ENCODE peak calls at places on chromosome 10, in seven cellular contexts. One of them, this sample, is unnamed.

GRCh38 chr10:17068953-17069352 is 60.7 kb downstream of the CUBN start:
- DNase-seq in right cardiac atrium: no peak
- DNase-seq in spleen: no peak
- DNase-seq in AG10803: no peak
- DNase-seq in cardiac muscle cell: no peak
- DNase-seq in ovary: no peak
- DNase-seq in fibroblast of mammary gland: no peak
- DNase-seq in this sample: no peak

GRCh38 chr10:126905776-126906703 is 812 bp downstream of the DOCK1 start:
- DNase-seq in spleen: peak; percentile 70
- DNase-seq in ovary: peak; percentile 67
- DNase-seq in fibroblast of mammary gland: no peak
- DNase-seq in AG10803: peak; percentile 40
- DNase-seq in right cardiac atrium: peak; percentile 72
- DNase-seq in cardiac muscle cell: peak; percentile 43
- DNase-seq in this sample: no peak

GRCh38 chr10:74008212-74008731 is 10.4 kb downstream of the VCL start:
- DNase-seq in AG10803: peak; percentile 88
- DNase-seq in cardiac muscle cell: peak; percentile 78
- DNase-seq in right cardiac atrium: no peak
- DNase-seq in spleen: no peak
- DNase-seq in fibroblast of mammary gland: peak; percentile 79
- DNase-seq in ovary: no peak
- DNase-seq in this sample: no peak

GRCh38 chr10:113297226-113297625 is 255.6 kb upstream of the HABP2 start:
- DNase-seq in fibroblast of mammary gland: no peak
- DNase-seq in spleen: no peak
- DNase-seq in AG10803: peak; percentile 87
- DNase-seq in right cardiac atrium: no peak
- DNase-seq in ovary: no peak
- DNase-seq in cardiac muscle cell: peak; percentile 16
- DNase-seq in this sample: no peak

GRCh38 chr10:73920084-73920483 is 9.2 kb downstream of the PLAU start:
- DNase-seq in fibroblast of mammary gland: peak; percentile 42
- DNase-seq in cardiac muscle cell: peak; percentile 31
- DNase-seq in right cardiac atrium: peak; percentile 70
- DNase-seq in ovary: peak; percentile 65
- DNase-seq in AG10803: peak; percentile 66
- DNase-seq in spleen: no peak
- DNase-seq in this sample: peak; percentile 90

GRCh38 chr10:111108441-111108840 is 31.6 kb downstream of the ADRA2A start:
- DNase-seq in ovary: no peak
- DNase-seq in AG10803: no peak
- DNase-seq in spleen: no peak
- DNase-seq in right cardiac atrium: no peak
- DNase-seq in cardiac muscle cell: no peak
- DNase-seq in fibroblast of mammary gland: no peak
- DNase-seq in this sample: no peak

GRCh38 chr10:21820952-21821351 is 182.6 kb downstream of the DNAJC1 start:
- DNase-seq in cardiac muscle cell: no peak
- DNase-seq in ovary: no peak
- DNase-seq in AG10803: no peak
- DNase-seq in right cardiac atrium: no peak
- DNase-seq in spleen: no peak
- DNase-seq in fibroblast of mammary gland: no peak
- DNase-seq in this sample: no peak

GRCh38 chr10:78424721-78425120 is 391.1 kb downstream of the RPS24 start:
- DNase-seq in spleen: no peak
- DNase-seq in AG10803: no peak
- DNase-seq in right cardiac atrium: no peak
- DNase-seq in fibroblast of mammary gland: peak; percentile 12
- DNase-seq in ovary: no peak
- DNase-seq in cardiac muscle cell: peak; percentile 48
- DNase-seq in this sample: no peak

GRCh38 chr10:48399056-48399541 is 92.6 kb downstream of the MAPK8 start:
- DNase-seq in ovary: no peak
- DNase-seq in right cardiac atrium: no peak
- DNase-seq in AG10803: no peak
- DNase-seq in cardiac muscle cell: no peak
- DNase-seq in spleen: no peak
- DNase-seq in fibroblast of mammary gland: peak; percentile 5
- DNase-seq in this sample: no peak

GRCh38 chr10:28738200-28738599 is 60.9 kb downstream of the BAMBI start:
- DNase-seq in spleen: no peak
- DNase-seq in cardiac muscle cell: no peak
- DNase-seq in AG10803: no peak
- DNase-seq in ovary: no peak
- DNase-seq in fibroblast of mammary gland: peak; percentile 12
- DNase-seq in right cardiac atrium: no peak
- DNase-seq in this sample: no peak

GRCh38 chr10:33612551-33612950 is 278.1 kb upstream of the NRP1 start:
- DNase-seq in ovary: no peak
- DNase-seq in AG10803: peak; percentile 87
- DNase-seq in right cardiac atrium: no peak
- DNase-seq in fibroblast of mammary gland: peak; percentile 90
- DNase-seq in cardiac muscle cell: peak; percentile 81
- DNase-seq in spleen: no peak
- DNase-seq in this sample: no peak

GRCh38 chr10:27235706-27236105 is 4.9 kb downstream of the ACBD5 start:
- DNase-seq in right cardiac atrium: no peak
- DNase-seq in ovary: no peak
- DNase-seq in cardiac muscle cell: no peak
- DNase-seq in AG10803: no peak
- DNase-seq in spleen: no peak
- DNase-seq in fibroblast of mammary gland: no peak
- DNase-seq in this sample: no peak

GRCh38 chr10:107502263-107502979 is 337.9 kb upstream of the SORCS1 start:
- DNase-seq in spleen: no peak
- DNase-seq in fibroblast of mammary gland: no peak
- DNase-seq in ovary: no peak
- DNase-seq in cardiac muscle cell: no peak
- DNase-seq in right cardiac atrium: no peak
- DNase-seq in AG10803: no peak
- DNase-seq in this sample: no peak

GRCh38 chr10:88932539-88933256 is 19.9 kb downstream of the ACTA2 start:
- DNase-seq in fibroblast of mammary gland: peak; percentile 84
- DNase-seq in right cardiac atrium: peak; percentile 66
- DNase-seq in cardiac muscle cell: peak; percentile 89
- DNase-seq in ovary: no peak
- DNase-seq in AG10803: peak; percentile 86
- DNase-seq in spleen: no peak
- DNase-seq in this sample: peak; percentile 61

GRCh38 chr10:119349341-119349740 is 142.0 kb downstream of the GRK5 start:
- DNase-seq in ovary: peak; percentile 60
- DNase-seq in right cardiac atrium: peak; percentile 69
- DNase-seq in fibroblast of mammary gland: no peak
- DNase-seq in cardiac muscle cell: no peak
- DNase-seq in AG10803: no peak
- DNase-seq in spleen: no peak
- DNase-seq in this sample: no peak

GRCh38 chr10:6778992-6779701 is 199.1 kb upstream of the PRKCQ start:
- DNase-seq in spleen: no peak
- DNase-seq in fibroblast of mammary gland: peak; percentile 99
- DNase-seq in ovary: no peak
- DNase-seq in AG10803: peak; percentile 95
- DNase-seq in cardiac muscle cell: peak; percentile 93
- DNase-seq in right cardiac atrium: no peak
- DNase-seq in this sample: no peak

GRCh38 chr10:128070161-128070560 is 56.1 kb downstream of the MKI67 start:
- DNase-seq in ovary: no peak
- DNase-seq in right cardiac atrium: no peak
- DNase-seq in AG10803: no peak
- DNase-seq in fibroblast of mammary gland: no peak
- DNase-seq in cardiac muscle cell: no peak
- DNase-seq in spleen: peak; percentile 69
- DNase-seq in this sample: no peak

GRCh38 chr10:113625461-113626186 is 38.2 kb downstream of the NRAP start:
- DNase-seq in fibroblast of mammary gland: no peak
- DNase-seq in AG10803: no peak
- DNase-seq in ovary: no peak
- DNase-seq in cardiac muscle cell: no peak
- DNase-seq in spleen: no peak
- DNase-seq in right cardiac atrium: no peak
- DNase-seq in this sample: no peak

GRCh38 chr10:45419673-45420020 is 45.6 kb downstream of the ALOX5 start:
- DNase-seq in fibroblast of mammary gland: no peak
- DNase-seq in AG10803: no peak
- DNase-seq in ovary: no peak
- DNase-seq in right cardiac atrium: peak; percentile 71
- DNase-seq in cardiac muscle cell: no peak
- DNase-seq in spleen: no peak
- DNase-seq in this sample: no peak

GRCh38 chr10:96918214-96919002 is 86.3 kb downstream of the LCOR start:
- DNase-seq in spleen: no peak
- DNase-seq in ovary: no peak
- DNase-seq in right cardiac atrium: no peak
- DNase-seq in cardiac muscle cell: no peak
- DNase-seq in fibroblast of mammary gland: no peak
- DNase-seq in AG10803: no peak
- DNase-seq in this sample: no peak

GRCh38 chr10:11149499-11149898 is 131.8 kb downstream of the CELF2 start:
- DNase-seq in fibroblast of mammary gland: no peak
- DNase-seq in cardiac muscle cell: no peak
- DNase-seq in right cardiac atrium: peak; percentile 56
- DNase-seq in ovary: no peak
- DNase-seq in AG10803: no peak
- DNase-seq in spleen: no peak
- DNase-seq in this sample: no peak

GRCh38 chr10:117553815-117554172 is 11.2 kb downstream of the EMX2 start:
- DNase-seq in right cardiac atrium: no peak
- DNase-seq in cardiac muscle cell: no peak
- DNase-seq in spleen: peak; percentile 46
- DNase-seq in AG10803: no peak
- DNase-seq in ovary: no peak
- DNase-seq in fibroblast of mammary gland: no peak
- DNase-seq in this sample: no peak
- H3K4me3 ChIP-seq in right cardiac atrium: no peak overlapping the region
- H3K4me3 ChIP-seq in cardiac muscle cell: no peak overlapping the region
- H3K4me3 ChIP-seq in spleen: no peak overlapping the region
- H3K4me3 ChIP-seq in AG10803: peak overlapping the region; percentile 59
- H3K4me3 ChIP-seq in ovary: peak overlapping the region; percentile 37
- H3K4me3 ChIP-seq in fibroblast of mammary gland: no peak overlapping the region
- H3K4me3 ChIP-seq in this sample: no peak overlapping the region

DNA sequence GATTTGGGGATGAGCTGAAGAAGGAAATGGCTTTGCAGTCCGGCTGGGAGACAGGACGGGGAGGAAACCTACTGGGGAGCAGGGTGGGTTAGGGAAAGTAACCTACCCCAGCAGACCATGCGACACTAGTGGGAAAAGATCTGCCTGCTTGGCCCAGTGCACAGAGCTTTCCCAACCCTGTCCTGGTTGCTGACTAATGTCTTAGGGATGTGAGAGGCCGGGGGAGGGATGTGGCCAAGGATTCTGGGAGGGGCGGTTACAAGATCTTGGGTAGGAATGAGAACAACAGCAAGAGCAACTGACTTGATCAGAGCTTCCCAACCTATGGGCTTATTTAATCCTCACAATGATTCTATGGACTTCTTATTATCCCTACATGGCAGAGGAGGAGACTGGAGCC is 24.0 kb upstream of the EIF5AL1 start:
- DNase-seq in AG10803: peak; percentile 94
- DNase-seq in right cardiac atrium: peak; percentile 90
- DNase-seq in spleen: no peak
- DNase-seq in ovary: peak; percentile 78
- DNase-seq in fibroblast of mammary gland: peak; percentile 90
- DNase-seq in cardiac muscle cell: peak; percentile 95
- DNase-seq in this sample: no peak
- H3K4me3 ChIP-seq in AG10803: no peak overlapping the region
- H3K4me3 ChIP-seq in right cardiac atrium: no peak overlapping the region
- H3K4me3 ChIP-seq in spleen: no peak overlapping the region
- H3K4me3 ChIP-seq in ovary: no peak overlapping the region
- H3K4me3 ChIP-seq in fibroblast of mammary gland: no peak overlapping the region
- H3K4me3 ChIP-seq in cardiac muscle cell: no peak overlapping the region
- H3K4me3 ChIP-seq in this sample: no peak overlapping the region

GRCh38 chr10:103693812-103694205 is 161.6 kb downstream of the SH3PXD2A start:
- DNase-seq in fibroblast of mammary gland: no peak
- DNase-seq in AG10803: no peak
- DNase-seq in spleen: no peak
- DNase-seq in ovary: no peak
- DNase-seq in cardiac muscle cell: no peak
- DNase-seq in right cardiac atrium: peak; percentile 29
- DNase-seq in this sample: no peak
- H3K4me3 ChIP-seq in fibroblast of mammary gland: no peak overlapping the region
- H3K4me3 ChIP-seq in AG10803: no peak overlapping the region
- H3K4me3 ChIP-seq in spleen: no peak overlapping the region
- H3K4me3 ChIP-seq in ovary: peak overlapping the region; percentile 33
- H3K4me3 ChIP-seq in cardiac muscle cell: no peak overlapping the region
- H3K4me3 ChIP-seq in right cardiac atrium: no peak overlapping the region
- H3K4me3 ChIP-seq in this sample: no peak overlapping the region

DNA sequence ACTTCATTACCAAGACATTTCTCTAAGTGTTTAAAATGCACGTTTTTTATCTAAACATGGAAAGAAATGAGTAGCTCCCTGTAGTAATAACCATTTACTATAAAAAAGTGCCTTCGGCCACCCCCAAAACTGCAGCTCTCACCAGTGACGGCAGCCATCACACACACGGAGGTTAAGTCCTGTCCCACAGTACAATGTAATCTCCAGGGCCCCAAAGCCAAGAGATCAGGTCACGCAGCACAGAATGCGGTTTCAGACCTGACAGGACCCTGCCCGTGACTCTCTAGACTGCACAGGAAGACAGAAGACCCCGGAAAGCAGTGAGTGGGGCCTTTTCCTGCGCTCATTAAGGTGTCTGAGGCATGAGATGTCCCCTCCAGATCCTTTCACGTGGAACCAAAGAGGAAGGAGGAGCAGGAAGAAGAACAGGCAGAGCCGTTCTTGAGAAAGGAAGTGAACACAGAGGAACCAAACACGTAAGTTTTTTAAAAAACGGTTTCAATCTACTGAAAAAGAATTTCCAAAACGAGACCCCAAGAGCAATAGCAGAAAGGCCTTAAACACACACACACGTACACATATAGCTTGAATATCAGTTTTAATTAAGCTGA is 125.7 kb downstream of the ZMYND11 start:
- DNase-seq in right cardiac atrium: no peak
- DNase-seq in cardiac muscle cell: no peak
- DNase-seq in fibroblast of mammary gland: no peak
- DNase-seq in ovary: no peak
- DNase-seq in AG10803: no peak
- DNase-seq in spleen: no peak
- DNase-seq in this sample: no peak
- H3K4me3 ChIP-seq in right cardiac atrium: no peak overlapping the region
- H3K4me3 ChIP-seq in cardiac muscle cell: no peak overlapping the region
- H3K4me3 ChIP-seq in fibroblast of mammary gland: no peak overlapping the region
- H3K4me3 ChIP-seq in ovary: no peak overlapping the region
- H3K4me3 ChIP-seq in AG10803: no peak overlapping the region
- H3K4me3 ChIP-seq in spleen: no peak overlapping the region
- H3K4me3 ChIP-seq in this sample: no peak overlapping the region

GRCh38 chr10:81096558-81096957 is 558.9 kb downstream of the SH2D4B start:
- DNase-seq in spleen: no peak
- DNase-seq in cardiac muscle cell: no peak
- DNase-seq in fibroblast of mammary gland: no peak
- DNase-seq in ovary: no peak
- DNase-seq in AG10803: no peak
- DNase-seq in right cardiac atrium: no peak
- DNase-seq in this sample: no peak
- H3K4me3 ChIP-seq in spleen: no peak overlapping the region
- H3K4me3 ChIP-seq in cardiac muscle cell: no peak overlapping the region
- H3K4me3 ChIP-seq in fibroblast of mammary gland: no peak overlapping the region
- H3K4me3 ChIP-seq in ovary: no peak overlapping the region
- H3K4me3 ChIP-seq in AG10803: no peak overlapping the region
- H3K4me3 ChIP-seq in right cardiac atrium: no peak overlapping the region
- H3K4me3 ChIP-seq in this sample: no peak overlapping the region

GRCh38 chr10:129945031-129945430 is 19.0 kb downstream of the EBF3 start:
- DNase-seq in AG10803: no peak
- DNase-seq in right cardiac atrium: peak; percentile 40
- DNase-seq in cardiac muscle cell: no peak
- DNase-seq in ovary: peak; percentile 3
- DNase-seq in fibroblast of mammary gland: no peak
- DNase-seq in spleen: no peak
- DNase-seq in this sample: no peak
- H3K4me3 ChIP-seq in AG10803: no peak overlapping the region
- H3K4me3 ChIP-seq in right cardiac atrium: no peak overlapping the region
- H3K4me3 ChIP-seq in cardiac muscle cell: no peak overlapping the region
- H3K4me3 ChIP-seq in ovary: no peak overlapping the region
- H3K4me3 ChIP-seq in fibroblast of mammary gland: no peak overlapping the region
- H3K4me3 ChIP-seq in spleen: no peak overlapping the region
- H3K4me3 ChIP-seq in this sample: no peak overlapping the region

This sample was measured in HL-60.